ENCODE peak calls at places on chromosomes 4 and X, in six cellular contexts. X is HFF-Myc, S is BJ, A is upper lobe of right lung, U is mucosa of descending colon, K is tibial artery. O is an unnamed sample.

GRCh38 chrX:64321507-64321906 is 73.7 kb downstream of the MTMR8 start:
- DNase-seq in X (no peak), S (no peak), A (no peak), U (no peak), K (no peak), O (no peak)

GRCh38 chr4:183099537-183100297 is 660 bp downstream of the WWC2 start:
- DNase-seq in X (no peak), S (no peak), A (peak), U (peak), K (peak), O (no peak)

GRCh38 chr4:76909711-76910110 is 11.8 kb upstream of the SOWAHB start:
- DNase-seq in X (no peak), S (no peak), A (no peak), U (no peak), K (no peak), O (no peak)

GRCh38 chr4:176409627-176410026 is 89.9 kb downstream of the SPCS3 start:
- DNase-seq in X (no peak), S (no peak), A (no peak), U (no peak), K (no peak), O (no peak)

GRCh38 chrX:663841-664240 is 33.2 kb downstream of the SHOX start:
- DNase-seq in X (no peak), S (no peak), A (no peak), U (no peak), K (no peak), O (no peak)

GRCh38 chrX:115393271-115393670 is 103.8 kb downstream of the LUZP4 start:
- DNase-seq in X (no peak), S (no peak), A (no peak), U (no peak), K (no peak), O (no peak)

GRCh38 chrX:154775611-154776349 is 13.1 kb downstream of the DKC1 start:
- DNase-seq in X (no peak), S (no peak), A (no peak), U (no peak), K (no peak), O (no peak)

GRCh38 chrX:9516635-9517034 is 51.8 kb downstream of the TBL1X start:
- DNase-seq in X (no peak), S (no peak), A (no peak), U (no peak), K (no peak), O (no peak)

GRCh38 chr4:40848981-40849380 is 99.2 kb downstream of the NSUN7 start:
- DNase-seq in X (no peak), S (no peak), A (no peak), U (no peak), K (no peak), O (no peak)

GRCh38 chrX:55767100-55767499 is 49.6 kb downstream of the RRAGB start:
- DNase-seq in X (no peak), S (no peak), A (no peak), U (no peak), K (no peak), O (no peak)

GRCh38 chr4:119537586-119537985 is 91.0 kb downstream of the PDE5A start:
- DNase-seq in X (no peak), S (no peak), A (no peak), U (no peak), K (no peak), O (no peak)

GRCh38 chr4:48698029-48698901 is 81.8 kb downstream of the FRYL start:
- DNase-seq in X (peak), S (no peak), A (no peak), U (no peak), K (peak), O (peak)

GRCh38 chr4:7007944-7008343 is 35.2 kb upstream of the TADA2B start:
- DNase-seq in X (no peak), S (no peak), A (no peak), U (no peak), K (no peak), O (no peak)

GRCh38 chr4:156778606-156779005 is 193.0 kb downstream of the PDGFC start:
- DNase-seq in X (no peak), S (peak), A (no peak), U (no peak), K (no peak), O (no peak)

GRCh38 chr4:74267998-74268606 is 40.2 kb upstream of the EPGN start:
- DNase-seq in X (no peak), S (peak), A (no peak), U (no peak), K (no peak), O (no peak)

GRCh38 chr4:165301833-165302232 is 25.6 kb upstream of the MSMO1 start:
- DNase-seq in X (no peak), S (no peak), A (no peak), U (no peak), K (no peak), O (no peak)
- H3K4me3 ChIP-seq in X (no peak), S (no peak), A (peak), U (no peak), K (peak), O (no peak)

GRCh38 chr4:25890653-25891485 is 23.2 kb upstream of the SMIM20 start:
- DNase-seq in X (no peak), S (no peak), A (no peak), U (no peak), K (no peak), O (no peak)
- TF ChIP-seq CTCF in X (no peak), S (no peak), A (no peak), U (no peak), K (no peak), O (no peak)

GRCh38 chr4:122796801-122797404 is 29.7 kb upstream of the FGF2 start:
- DNase-seq in X (no peak), S (no peak), A (no peak), U (no peak), K (no peak), O (no peak)
- H3K4me3 ChIP-seq in X (no peak), S (no peak), A (no peak), U (no peak), K (no peak), O (no peak)

GRCh38 chr4:20698382-20698781 is 1.9 kb upstream of the PACRGL start:
- DNase-seq in X (no peak), S (no peak), A (no peak), U (no peak), K (no peak), O (no peak)
- TF ChIP-seq CTCF in X (no peak), S (no peak), A (no peak), U (no peak), K (no peak), O (no peak)

GRCh38 chr4:147233-147632 is 22.9 kb downstream of the ZNF718 start:
- DNase-seq in X (no peak), S (no peak), A (no peak), U (no peak), K (no peak), O (no peak)
- H3K4me3 ChIP-seq in X (no peak), S (no peak), A (no peak), U (no peak), K (no peak), O (no peak)

GRCh38 chr4:151692443-151692782 is 68.4 kb downstream of the GATB start:
- DNase-seq in X (no peak), S (no peak), A (no peak), U (no peak), K (no peak), O (no peak)

GRCh38 chr4:151690884-151691283 is 69.9 kb downstream of the GATB start:
- DNase-seq in X (no peak), S (no peak), A (no peak), U (no peak), K (no peak), O (no peak)

GRCh38 chr4:151694819-151695730 is 65.7 kb downstream of the GATB start:
- DNase-seq in X (no peak), S (no peak), A (no peak), U (no peak), K (no peak), O (no peak)

GRCh38 chr4:151691639-151692442 is 69.0 kb downstream of the GATB start:
- DNase-seq in X (no peak), S (no peak), A (no peak), U (no peak), K (no peak), O (no peak)

GRCh38 chr4:151692821-151693504 is 67.8 kb downstream of the GATB start:
- DNase-seq in X (no peak), S (no peak), A (no peak), U (no peak), K (no peak), O (no peak)
- TF ChIP-seq CTCF in X (no peak), S (no peak), A (no peak), U (no peak), K (no peak), O (no peak)

DNA sequence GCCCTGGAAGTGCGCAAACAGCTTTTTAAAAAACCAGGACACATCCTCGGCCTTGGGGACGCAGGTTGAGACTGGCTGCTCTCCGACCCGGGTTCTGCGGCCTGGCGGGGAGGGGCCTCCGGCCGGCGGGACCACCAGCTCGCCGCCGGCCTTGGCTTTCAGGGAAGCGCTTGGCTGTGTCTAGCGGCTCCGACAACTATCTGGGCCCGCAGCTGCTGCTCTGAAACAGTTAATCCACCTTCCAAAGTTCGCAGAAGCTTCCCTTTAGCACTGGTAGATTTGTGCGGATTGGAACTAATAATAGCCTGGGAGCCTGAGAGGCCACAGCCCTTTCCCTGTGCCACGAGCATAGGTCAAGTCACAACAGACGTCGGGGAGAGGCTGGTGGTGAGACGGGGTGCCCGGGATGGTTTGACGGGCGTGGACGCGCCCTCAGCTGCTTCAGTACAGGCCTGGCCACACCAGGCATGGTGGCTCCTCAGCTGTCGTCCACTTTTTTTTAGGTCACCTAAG is 1.2 kb upstream of the SEL1L3 start:
- DNase-seq in X (no peak), S (no peak), A (no peak), U (peak), K (no peak), O (peak)
- H3K4me3 ChIP-seq in X (no peak), S (no peak), A (peak), U (no peak), K (no peak), O (peak)